ENCODE peak calls at places on chromosomes 1 and 21, in four cellular contexts. One of them, this sample, is unnamed. For H3K27me3, the result is how much of the 10 kb centered on the place peaks cover.

GRCh38 chr1:235105051-235106043 is 23.3 kb downstream of the TOMM20 start:
- DNase-seq in stomach: no peak
- DNase-seq in right lobe of liver: no peak
- DNase-seq in uterus: no peak
- DNase-seq in this sample: no peak

GRCh38 chr1:110134050-110134595 is 16.2 kb upstream of the SLC6A17 start:
- DNase-seq in stomach: no peak
- DNase-seq in right lobe of liver: no peak
- DNase-seq in uterus: no peak
- DNase-seq in this sample: no peak

GRCh38 chr1:207578796-207579435 is 66.0 kb upstream of the CR1L start:
- DNase-seq in stomach: no peak
- DNase-seq in right lobe of liver: no peak
- DNase-seq in uterus: no peak
- DNase-seq in this sample: no peak

GRCh38 chr1:193335797-193336428 is 149.5 kb upstream of the B3GALT2 start:
- DNase-seq in stomach: no peak
- DNase-seq in right lobe of liver: no peak
- DNase-seq in uterus: no peak
- DNase-seq in this sample: no peak

GRCh38 chr1:237341391-237341790 is 299.4 kb downstream of the RYR2 start:
- DNase-seq in stomach: no peak
- DNase-seq in right lobe of liver: no peak
- DNase-seq in uterus: no peak
- DNase-seq in this sample: no peak

GRCh38 chr21:18041012-18041411 is 203.6 kb upstream of the CHODL start:
- DNase-seq in stomach: no peak
- DNase-seq in right lobe of liver: no peak
- DNase-seq in uterus: no peak
- DNase-seq in this sample: no peak

GRCh38 chr1:168794057-168794456 is 65.1 kb upstream of the DPT start:
- DNase-seq in stomach: no peak
- DNase-seq in right lobe of liver: no peak
- DNase-seq in uterus: no peak
- DNase-seq in this sample: no peak

GRCh38 chr1:59083946-59084865 is 212.7 kb upstream of the FGGY start:
- DNase-seq in stomach: no peak
- DNase-seq in right lobe of liver: no peak
- DNase-seq in uterus: no peak
- DNase-seq in this sample: no peak

GRCh38 chr1:65425697-65426096 is 5.2 kb downstream of the LEPR start:
- DNase-seq in stomach: no peak
- DNase-seq in right lobe of liver: no peak
- DNase-seq in uterus: no peak
- DNase-seq in this sample: no peak

GRCh38 chr1:65694126-65694525 is 98.6 kb upstream of the PDE4B start:
- DNase-seq in stomach: no peak
- DNase-seq in right lobe of liver: no peak
- DNase-seq in uterus: no peak
- DNase-seq in this sample: peak

GRCh38 chr21:46662765-46663500 is 27.5 kb downstream of the PRMT2 start:
- DNase-seq in stomach: no peak
- DNase-seq in right lobe of liver: no peak
- DNase-seq in uterus: no peak
- DNase-seq in this sample: no peak

GRCh38 chr1:57874426-57874825 is 450.6 kb upstream of the DAB1 start:
- DNase-seq in stomach: no peak
- DNase-seq in right lobe of liver: no peak
- DNase-seq in uterus: no peak
- DNase-seq in this sample: no peak

GRCh38 chr1:199460933-199461332 is 566.6 kb upstream of the NR5A2 start:
- DNase-seq in stomach: no peak
- DNase-seq in right lobe of liver: no peak
- DNase-seq in uterus: no peak
- DNase-seq in this sample: no peak

GRCh38 chr1:87759420-87759819 is 430.7 kb downstream of the LMO4 start:
- DNase-seq in stomach: no peak
- DNase-seq in right lobe of liver: no peak
- DNase-seq in uterus: no peak
- DNase-seq in this sample: no peak

GRCh38 chr1:87760100-87760499 is 431.4 kb downstream of the LMO4 start:
- DNase-seq in stomach: no peak
- DNase-seq in right lobe of liver: no peak
- DNase-seq in uterus: no peak
- DNase-seq in this sample: no peak

GRCh38 chr1:87757700-87758099 is 429.0 kb downstream of the LMO4 start:
- DNase-seq in stomach: no peak
- DNase-seq in right lobe of liver: no peak
- DNase-seq in uterus: peak
- DNase-seq in this sample: no peak

DNA sequence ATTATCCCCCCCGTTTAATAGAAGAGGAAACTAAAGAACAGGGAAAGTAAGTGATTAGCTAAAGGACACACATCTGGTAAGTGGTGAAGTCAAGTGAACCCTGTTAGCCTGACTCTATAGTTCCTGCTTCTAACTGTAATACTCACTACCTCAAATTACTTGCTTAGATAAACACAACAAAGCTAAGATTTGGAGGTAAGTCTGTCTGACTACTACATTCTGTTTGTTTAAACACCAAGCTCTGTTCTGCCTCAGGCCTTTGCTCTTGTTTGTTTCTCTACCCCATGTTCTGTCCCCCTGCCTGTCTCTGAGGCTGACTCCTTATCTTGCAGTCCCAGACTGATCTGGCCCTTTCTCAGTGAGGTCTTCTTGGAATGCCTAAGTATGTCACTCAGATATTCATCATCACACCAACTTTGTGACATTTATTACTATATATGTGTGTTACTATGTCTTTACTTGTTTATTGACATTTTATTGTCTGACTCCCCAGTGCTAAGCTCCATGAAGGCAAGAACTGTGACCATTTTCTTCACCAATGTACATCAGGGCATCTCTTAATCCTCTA is 425.4 kb downstream of the LMO4 start:
- DNase-seq in stomach: no peak
- DNase-seq in right lobe of liver: no peak
- DNase-seq in uterus: no peak
- DNase-seq in this sample: no peak
- TF ChIP-seq POLR2A in stomach: no peak
- TF ChIP-seq POLR2A in right lobe of liver: no peak
- TF ChIP-seq POLR2A in uterus: no peak
- TF ChIP-seq POLR2A in this sample: no peak

GRCh38 chr1:205318231-205318991 is 3.1 kb downstream of the NUAK2 start:
- DNase-seq in stomach: no peak
- DNase-seq in right lobe of liver: peak
- DNase-seq in uterus: no peak
- DNase-seq in this sample: no peak
- H3K4me3 ChIP-seq in stomach: no peak
- H3K4me3 ChIP-seq in right lobe of liver: peak
- H3K4me3 ChIP-seq in uterus: no peak
- H3K4me3 ChIP-seq in this sample: peak

GRCh38 chr21:34882719-34883131 is 166.4 kb downstream of the RUNX1 start:
- DNase-seq in stomach: no peak
- DNase-seq in right lobe of liver: no peak
- DNase-seq in uterus: no peak
- DNase-seq in this sample: no peak

GRCh38 chr21:34885125-34885524 is 164.0 kb downstream of the RUNX1 start:
- DNase-seq in stomach: no peak
- DNase-seq in right lobe of liver: no peak
- DNase-seq in uterus: no peak
- DNase-seq in this sample: no peak

GRCh38 chr21:34885636-34886553 is 163.2 kb downstream of the RUNX1 start:
- DNase-seq in stomach: no peak
- DNase-seq in right lobe of liver: no peak
- DNase-seq in uterus: no peak
- DNase-seq in this sample: no peak

GRCh38 chr21:34883501-34884271 is 165.4 kb downstream of the RUNX1 start:
- DNase-seq in stomach: no peak
- DNase-seq in right lobe of liver: no peak
- DNase-seq in uterus: no peak
- DNase-seq in this sample: no peak

DNA sequence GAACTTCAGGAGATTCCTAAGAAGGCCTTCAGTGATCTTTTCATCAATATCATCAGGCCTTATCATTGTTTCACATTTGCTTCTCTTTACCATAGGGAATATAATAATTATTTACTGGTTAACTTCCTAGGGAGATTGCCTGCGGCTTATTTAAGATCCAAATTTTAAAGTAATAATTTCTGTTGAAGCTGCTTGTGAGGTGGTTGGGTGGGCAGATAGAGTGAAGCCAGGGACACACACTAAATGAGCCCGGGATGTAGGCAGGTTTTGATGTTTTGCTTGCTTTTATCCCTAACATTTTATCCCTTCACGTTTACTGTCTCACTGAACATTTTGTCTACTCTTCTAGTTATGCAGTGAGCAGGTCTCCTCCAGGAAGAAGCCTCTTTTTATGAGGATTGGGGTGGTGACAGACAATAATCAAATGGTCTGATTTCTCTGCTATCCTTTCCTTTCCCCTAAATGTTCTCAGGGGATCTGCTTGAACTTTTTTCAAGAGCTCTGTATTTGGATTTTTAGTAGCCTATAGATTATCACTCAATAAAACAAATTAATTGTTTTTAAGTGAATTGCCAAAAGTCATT is 164.7 kb downstream of the RUNX1 start:
- DNase-seq in stomach: no peak
- DNase-seq in right lobe of liver: no peak
- DNase-seq in uterus: no peak
- DNase-seq in this sample: no peak
- H3K27me3 ChIP-seq in stomach: under half
- H3K27me3 ChIP-seq in right lobe of liver: under half
- H3K27me3 ChIP-seq in uterus: under half
- H3K27me3 ChIP-seq in this sample: under half

GRCh38 chr1:40709802-40710278 is 18.3 kb downstream of the NFYC start:
- DNase-seq in stomach: no peak
- DNase-seq in right lobe of liver: no peak
- DNase-seq in uterus: no peak
- DNase-seq in this sample: no peak

GRCh38 chr1:40708750-40709099 is 17.2 kb downstream of the NFYC start:
- DNase-seq in stomach: no peak
- DNase-seq in right lobe of liver: no peak
- DNase-seq in uterus: no peak
- DNase-seq in this sample: no peak

GRCh38 chr1:40711465-40712404 is 20.2 kb downstream of the NFYC start:
- DNase-seq in stomach: no peak
- DNase-seq in right lobe of liver: no peak
- DNase-seq in uterus: no peak
- DNase-seq in this sample: no peak

GRCh38 chr1:40710581-40711315 is 19.2 kb downstream of the NFYC start:
- DNase-seq in stomach: no peak
- DNase-seq in right lobe of liver: no peak
- DNase-seq in uterus: no peak
- DNase-seq in this sample: no peak

GRCh38 chr1:40709100-40709801 is 17.7 kb downstream of the NFYC start:
- DNase-seq in stomach: peak
- DNase-seq in right lobe of liver: peak
- DNase-seq in uterus: peak
- DNase-seq in this sample: no peak
- TF ChIP-seq POLR2A in stomach: peak
- TF ChIP-seq POLR2A in right lobe of liver: peak
- TF ChIP-seq POLR2A in uterus: peak
- TF ChIP-seq POLR2A in this sample: peak

DNA sequence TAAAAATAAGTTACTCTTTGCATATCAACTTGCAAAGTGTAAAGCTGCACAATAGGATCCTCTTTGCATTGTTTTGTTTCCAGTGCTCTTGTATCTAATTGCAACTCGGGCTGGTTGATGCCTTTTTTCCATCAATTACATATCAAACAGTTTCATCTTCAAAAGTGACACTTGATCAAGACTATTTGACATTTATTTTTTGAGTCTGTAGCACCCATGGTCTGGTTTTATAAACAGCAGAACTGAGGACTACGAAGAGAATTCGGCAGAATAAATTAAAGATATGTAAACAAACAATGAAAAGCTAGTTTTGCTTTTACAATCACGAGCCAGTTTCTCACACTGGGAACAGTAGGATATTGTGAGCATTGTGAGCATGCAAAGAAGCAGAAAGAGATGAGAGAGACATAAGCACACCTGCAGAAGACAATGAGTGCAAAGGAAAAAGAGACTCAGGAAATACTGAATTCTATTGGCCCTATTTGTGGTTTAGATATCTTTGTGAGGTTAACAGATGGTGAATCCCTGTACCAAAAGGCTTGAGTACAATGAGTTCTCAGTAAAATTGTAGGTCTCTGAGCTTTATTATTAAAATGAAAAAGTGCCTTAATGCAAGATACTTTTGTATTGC is 45.4 kb downstream of the RPL5 start:
- DNase-seq in stomach: no peak
- DNase-seq in right lobe of liver: no peak
- DNase-seq in uterus: no peak
- DNase-seq in this sample: no peak
- H3K4me3 ChIP-seq in stomach: no peak
- H3K4me3 ChIP-seq in right lobe of liver: no peak
- H3K4me3 ChIP-seq in uterus: no peak
- H3K4me3 ChIP-seq in this sample: no peak

GRCh38 chr1:25145775-25146381 is 86.4 kb downstream of the SYF2 start:
- DNase-seq in stomach: no peak
- DNase-seq in right lobe of liver: no peak
- DNase-seq in uterus: no peak
- DNase-seq in this sample: no peak
- H3K27me3 ChIP-seq in stomach: under half
- H3K27me3 ChIP-seq in right lobe of liver: under half
- H3K27me3 ChIP-seq in uterus: under half
- H3K27me3 ChIP-seq in this sample: under half

GRCh38 chr1:11978290-11978689 is 2.0 kb upstream of the MFN2 start:
- DNase-seq in stomach: no peak
- DNase-seq in right lobe of liver: no peak
- DNase-seq in uterus: no peak
- DNase-seq in this sample: no peak

GRCh38 chr1:11981378-11982009 is 1.2 kb downstream of the MFN2 start:
- DNase-seq in stomach: no peak
- DNase-seq in right lobe of liver: no peak
- DNase-seq in uterus: no peak
- DNase-seq in this sample: no peak

GRCh38 chr1:11980676-11980972 is 380 bp downstream of the MFN2 start:
- DNase-seq in stomach: no peak
- DNase-seq in right lobe of liver: no peak
- DNase-seq in uterus: no peak
- DNase-seq in this sample: no peak

GRCh38 chr1:11979453-11979817 is 809 bp upstream of the MFN2 start:
- DNase-seq in stomach: peak
- DNase-seq in right lobe of liver: peak
- DNase-seq in uterus: no peak
- DNase-seq in this sample: no peak

GRCh38 chr1:11979818-11980675 is at the start of gene MFN2:
- DNase-seq in stomach: peak
- DNase-seq in right lobe of liver: peak
- DNase-seq in uterus: peak
- DNase-seq in this sample: peak
- TF ChIP-seq POLR2A in stomach: no peak
- TF ChIP-seq POLR2A in right lobe of liver: peak
- TF ChIP-seq POLR2A in uterus: peak
- TF ChIP-seq POLR2A in this sample: peak